ENCODE peak calls at places on chromosomes 13 and 19, in seven cellular contexts. O, Y, N, U, J, G and S are unnamed samples.

GRCh38 chr13:110149036-110149435 is 157.9 kb downstream of the COL4A1 start:
- DNase-seq in G (no peak), J (no peak), O (no peak), Y (no peak), U (no peak), N (no peak), S (peak; percentile 81)

GRCh38 chr19:8352134-8352827 is 9.2 kb upstream of the KANK3 start:
- DNase-seq in N (no peak), J (no peak), G (peak; percentile 61), O (no peak), U (no peak), Y (peak; percentile 34), S (no peak)

GRCh38 chr13:109412232-109412935 is 374.0 kb downstream of the IRS2 start:
- DNase-seq in J (no peak), O (peak; percentile 91), U (no peak), N (peak; percentile 57), G (peak; percentile 65), Y (peak; percentile 33), S (no peak)

GRCh38 chr13:23871616-23872220 is 17.5 kb downstream of the MIPEP start:
- DNase-seq in O (peak; percentile 20), U (no peak), G (peak; percentile 69), Y (peak; percentile 59), J (peak; percentile 56), N (no peak), S (no peak)

GRCh38 chr13:51267581-51267980 is 45.4 kb downstream of the FAM124A start:
- DNase-seq in G (no peak), U (no peak), J (no peak), N (no peak), O (peak; percentile 62), Y (no peak), S (no peak)

GRCh38 chr13:110327036-110327790 is 20.1 kb downstream of the COL4A2 start:
- DNase-seq in U (no peak), Y (no peak), G (no peak), O (no peak), N (no peak), J (no peak), S (no peak)

GRCh38 chr19:18340237-18340989 is at the start of gene PGPEP1:
- DNase-seq in J (no peak), U (peak; percentile 27), O (peak; percentile 77), Y (peak; percentile 41), N (peak; percentile 82), G (peak; percentile 62), S (no peak)

GRCh38 chr19:6721773-6722172 is 1.3 kb upstream of the C3 start:
- DNase-seq in J (no peak), G (no peak), U (no peak), N (no peak), Y (no peak), O (no peak), S (no peak)

GRCh38 chr13:98810746-98811145 is 58.3 kb upstream of the SLC15A1 start:
- DNase-seq in G (no peak), Y (no peak), O (no peak), U (no peak), N (no peak), J (no peak), S (no peak)

GRCh38 chr13:100899720-100900316 is 225.2 kb upstream of the TMTC4 start:
- DNase-seq in U (no peak), G (no peak), Y (no peak), N (no peak), J (no peak), O (no peak), S (no peak)

GRCh38 chr13:42644841-42645240 is 70.9 kb downstream of the TNFSF11 start:
- DNase-seq in Y (no peak), U (no peak), O (no peak), N (no peak), J (no peak), G (no peak), S (no peak)

GRCh38 chr19:16133818-16134217 is 9.7 kb upstream of the HSH2D start:
- DNase-seq in O (no peak), J (no peak), Y (no peak), G (no peak), U (no peak), N (no peak), S (no peak)

GRCh38 chr13:27117947-27118346 is 53.7 kb downstream of the USP12 start:
- DNase-seq in O (no peak), Y (no peak), N (no peak), U (no peak), G (no peak), J (no peak), S (no peak)

GRCh38 chr19:12782424-12783225 is 7.3 kb upstream of the HOOK2 start:
- DNase-seq in N (peak; percentile 95), O (peak; percentile 70), U (no peak), J (peak; percentile 72), Y (peak; percentile 85), G (peak; percentile 96), S (no peak)

GRCh38 chr19:19606021-19606420 is 12.5 kb downstream of the PBX4 start:
- DNase-seq in U (no peak), O (no peak), N (no peak), J (peak; percentile 76), Y (peak; percentile 10), G (no peak), S (no peak)

GRCh38 chr13:112969692-112970338 is 801 bp downstream of the MCF2L start:
- DNase-seq in Y (no peak), N (no peak), O (no peak), J (no peak), U (no peak), G (no peak), S (no peak)

GRCh38 chr13:112967666-112968379 is 1.2 kb upstream of the MCF2L start:
- DNase-seq in O (no peak), J (no peak), N (no peak), U (no peak), G (no peak), Y (no peak), S (no peak)

GRCh38 chr13:112970552-112971287 is 1.7 kb downstream of the MCF2L start:
- DNase-seq in O (no peak), G (no peak), U (no peak), Y (no peak), N (no peak), J (no peak), S (no peak)

GRCh38 chr13:112968380-112968909 is 569 bp upstream of the MCF2L start:
- DNase-seq in G (no peak), Y (no peak), U (no peak), O (peak; percentile 39), J (no peak), N (peak; percentile 62), S (no peak)

DNA sequence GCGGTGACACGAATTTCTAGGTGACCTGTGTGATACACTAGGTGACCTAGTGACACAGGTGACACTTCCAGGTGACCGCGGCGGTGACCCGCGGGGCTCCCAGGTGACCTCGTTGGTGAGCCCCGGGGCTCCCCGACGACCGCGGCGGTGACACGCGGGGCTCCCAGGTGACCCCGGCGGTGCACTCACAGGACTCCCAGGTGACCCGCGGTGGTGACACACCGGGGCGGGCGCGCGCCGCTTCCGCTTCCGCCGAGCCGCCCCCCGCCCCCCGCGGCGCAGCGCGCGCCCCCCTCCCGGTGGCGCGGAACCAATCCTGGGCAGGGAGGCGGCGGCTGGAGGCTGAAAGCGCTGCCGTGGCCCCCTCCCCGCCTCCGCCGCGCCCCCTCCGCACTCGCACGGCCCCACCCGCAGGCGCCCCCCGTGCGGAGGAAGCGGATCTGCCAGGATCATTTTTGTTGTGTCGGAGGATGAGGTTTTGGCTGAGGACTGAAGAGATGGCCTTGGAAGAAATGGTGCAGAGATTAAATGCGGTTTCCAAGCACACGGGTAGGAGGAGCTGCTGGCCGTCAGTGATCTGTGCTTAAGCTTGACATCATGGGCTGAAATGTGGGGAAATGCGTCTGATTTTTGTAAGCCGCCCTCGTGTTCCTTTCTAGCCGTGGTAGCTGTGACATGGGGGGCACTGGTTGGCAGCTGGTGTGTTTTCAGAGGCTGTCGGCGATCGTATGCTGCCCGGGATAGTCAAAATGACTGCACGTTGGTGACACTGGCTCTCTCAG is at the start of gene MCF2L:
- DNase-seq in N (peak; percentile 50), Y (peak; percentile 31), J (no peak), O (peak; percentile 56), U (no peak), G (peak; percentile 53), S (no peak)
- TF ChIP-seq CTCF in N (peak; percentile 59), Y (peak; percentile 26), J (no peak), O (peak; percentile 19), U (no peak), G (peak; percentile 14), S (no peak)

DNA sequence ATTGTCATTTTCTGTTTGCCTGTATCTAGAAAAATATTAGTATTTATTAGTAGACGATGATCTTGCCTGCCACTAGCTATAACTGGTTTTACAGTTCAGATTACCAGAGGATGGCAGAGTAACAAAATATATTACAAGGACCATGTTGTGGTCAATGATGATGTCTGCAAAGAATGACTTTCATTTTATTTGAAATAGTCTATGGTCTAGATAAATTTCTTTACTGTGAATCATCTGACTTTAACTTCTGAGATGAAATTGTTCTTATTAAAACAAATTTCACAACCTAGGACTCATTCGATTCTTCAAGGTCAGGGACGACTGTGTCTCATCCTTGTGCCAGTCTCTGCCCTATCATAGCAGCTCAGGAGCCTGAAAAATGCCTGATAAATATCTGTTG is 637.8 kb upstream of the KLF12 start:
- DNase-seq in G (peak; percentile 68), O (no peak), J (peak; percentile 69), Y (peak; percentile 87), N (no peak), U (no peak), S (peak; percentile 57)
- TF ChIP-seq CTCF in G (no peak), O (no peak), J (no peak), Y (no peak), N (no peak), U (no peak), S (no peak)

GRCh38 chr13:91248249-91248648 is 99.2 kb upstream of the MIR17HG start:
- DNase-seq in N (no peak), J (no peak), Y (no peak), O (no peak), U (no peak), G (no peak), S (no peak)

GRCh38 chr13:91249370-91249769 is 98.1 kb upstream of the MIR17HG start:
- DNase-seq in U (no peak), Y (no peak), O (no peak), G (no peak), J (no peak), N (no peak), S (no peak)

GRCh38 chr13:91242652-91243051 is 104.8 kb upstream of the MIR17HG start:
- DNase-seq in O (no peak), J (no peak), U (no peak), G (peak; percentile 1), N (no peak), Y (no peak), S (no peak)

GRCh38 chr13:91245283-91245682 is 102.2 kb upstream of the MIR17HG start:
- DNase-seq in U (no peak), J (no peak), Y (no peak), G (no peak), N (no peak), O (no peak), S (no peak)

DNA sequence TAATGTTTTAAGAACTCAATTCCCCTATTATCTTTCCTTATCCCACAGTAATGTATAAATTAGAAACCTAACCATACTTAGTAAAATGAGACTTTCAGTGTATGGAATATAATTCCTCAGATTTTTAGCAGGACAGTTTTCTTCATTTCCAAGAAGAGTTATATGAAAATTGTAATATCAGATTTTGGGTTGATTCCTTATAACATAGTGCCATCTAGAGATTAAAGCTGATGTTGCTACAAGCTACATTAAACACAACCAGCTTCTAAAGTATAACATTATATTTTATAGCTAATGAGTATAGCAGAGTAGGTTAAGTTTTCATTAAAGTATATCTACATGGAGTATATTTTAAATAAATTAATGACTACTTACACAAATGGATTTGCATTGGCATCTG is 99.7 kb upstream of the MIR17HG start:
- DNase-seq in N (no peak), O (no peak), Y (no peak), G (no peak), U (no peak), J (peak; percentile 6), S (no peak)
- TF ChIP-seq CTCF in N (peak; percentile 26), O (peak; percentile 10), Y (peak; percentile 22), G (no peak), U (no peak), J (peak; percentile 19), S (no peak)

GRCh38 chr13:20801704-20802103 is 27.9 kb upstream of the EEF1AKMT1 start:
- DNase-seq in U (no peak), O (no peak), G (no peak), Y (no peak), N (no peak), J (no peak), S (no peak)
- TF ChIP-seq CTCF in U (no peak), O (no peak), G (no peak), Y (no peak), N (no peak), J (no peak), S (no peak)